ENCODE peak calls at places on chromosome 11, in nine cellular contexts. One of them, this sample, is unnamed.
A peak's percentile ranks its signal among the peaks of the same experiment; 100 is the strongest.

GRCh38 chr11:43401252-43401651 is 42.5 kb downstream of the TTC17 start:
- DNase-seq in neural progenitor cell: no peak
- DNase-seq in uterus: no peak
- DNase-seq in breast epithelium: no peak
- DNase-seq in Calu3: no peak
- DNase-seq in astrocyte of the spinal cord: no peak
- DNase-seq in lower leg skin: no peak
- DNase-seq in A549: no peak
- DNase-seq in brain microvascular endothelial cell: no peak
- DNase-seq in this sample: no peak

GRCh38 chr11:46272816-46273427 is 4.5 kb upstream of the CREB3L1 start:
- DNase-seq in neural progenitor cell: no peak
- DNase-seq in uterus: peak; percentile 71
- DNase-seq in breast epithelium: no peak
- DNase-seq in Calu3: no peak
- DNase-seq in astrocyte of the spinal cord: peak; percentile 71
- DNase-seq in lower leg skin: no peak
- DNase-seq in A549: no peak
- DNase-seq in brain microvascular endothelial cell: no peak
- DNase-seq in this sample: no peak

GRCh38 chr11:128716661-128717210 is 22.9 kb downstream of the FLI1 start:
- DNase-seq in neural progenitor cell: peak; percentile 27
- DNase-seq in uterus: no peak
- DNase-seq in breast epithelium: no peak
- DNase-seq in Calu3: no peak
- DNase-seq in astrocyte of the spinal cord: peak; percentile 61
- DNase-seq in lower leg skin: no peak
- DNase-seq in A549: no peak
- DNase-seq in brain microvascular endothelial cell: peak; percentile 53
- DNase-seq in this sample: no peak

GRCh38 chr11:69366591-69366990 is 72.6 kb downstream of the MYEOV start:
- DNase-seq in neural progenitor cell: no peak
- DNase-seq in uterus: no peak
- DNase-seq in breast epithelium: no peak
- DNase-seq in Calu3: no peak
- DNase-seq in astrocyte of the spinal cord: no peak
- DNase-seq in lower leg skin: no peak
- DNase-seq in A549: no peak
- DNase-seq in brain microvascular endothelial cell: no peak
- DNase-seq in this sample: peak; percentile 16

GRCh38 chr11:125076378-125076945 is 13.4 kb downstream of the SLC37A2 start:
- DNase-seq in neural progenitor cell: no peak
- DNase-seq in uterus: no peak
- DNase-seq in breast epithelium: no peak
- DNase-seq in Calu3: no peak
- DNase-seq in astrocyte of the spinal cord: no peak
- DNase-seq in lower leg skin: no peak
- DNase-seq in A549: no peak
- DNase-seq in brain microvascular endothelial cell: no peak
- DNase-seq in this sample: no peak

GRCh38 chr11:44774131-44774530 is 47.4 kb downstream of the TSPAN18 start:
- DNase-seq in neural progenitor cell: no peak
- DNase-seq in uterus: peak; percentile 45
- DNase-seq in breast epithelium: no peak
- DNase-seq in Calu3: no peak
- DNase-seq in astrocyte of the spinal cord: no peak
- DNase-seq in lower leg skin: peak; percentile 89
- DNase-seq in A549: no peak
- DNase-seq in brain microvascular endothelial cell: no peak
- DNase-seq in this sample: no peak

GRCh38 chr11:45096636-45097035 is 49.8 kb upstream of the PRDM11 start:
- DNase-seq in neural progenitor cell: no peak
- DNase-seq in uterus: no peak
- DNase-seq in breast epithelium: no peak
- DNase-seq in Calu3: no peak
- DNase-seq in astrocyte of the spinal cord: no peak
- DNase-seq in lower leg skin: peak; percentile 73
- DNase-seq in A549: no peak
- DNase-seq in brain microvascular endothelial cell: no peak
- DNase-seq in this sample: peak; percentile 40

GRCh38 chr11:12408156-12408770 is 30.9 kb downstream of the PARVA start:
- DNase-seq in neural progenitor cell: no peak
- DNase-seq in uterus: no peak
- DNase-seq in breast epithelium: no peak
- DNase-seq in Calu3: no peak
- DNase-seq in astrocyte of the spinal cord: no peak
- DNase-seq in lower leg skin: no peak
- DNase-seq in A549: no peak
- DNase-seq in brain microvascular endothelial cell: no peak
- DNase-seq in this sample: no peak

GRCh38 chr11:476416-476815 is 26.3 kb downstream of the PTDSS2 start:
- DNase-seq in neural progenitor cell: no peak
- DNase-seq in uterus: no peak
- DNase-seq in breast epithelium: no peak
- DNase-seq in Calu3: no peak
- DNase-seq in astrocyte of the spinal cord: no peak
- DNase-seq in lower leg skin: no peak
- DNase-seq in A549: no peak
- DNase-seq in brain microvascular endothelial cell: no peak
- DNase-seq in this sample: peak; percentile 65

GRCh38 chr11:96267490-96268010 is 75.4 kb downstream of the MAML2 start:
- DNase-seq in neural progenitor cell: no peak
- DNase-seq in uterus: no peak
- DNase-seq in breast epithelium: no peak
- DNase-seq in Calu3: no peak
- DNase-seq in astrocyte of the spinal cord: no peak
- DNase-seq in lower leg skin: no peak
- DNase-seq in A549: no peak
- DNase-seq in brain microvascular endothelial cell: no peak
- DNase-seq in this sample: no peak

GRCh38 chr11:17640493-17641164 is 78.7 kb upstream of the MYOD1 start:
- DNase-seq in neural progenitor cell: no peak
- DNase-seq in uterus: no peak
- DNase-seq in breast epithelium: no peak
- DNase-seq in Calu3: no peak
- DNase-seq in astrocyte of the spinal cord: no peak
- DNase-seq in lower leg skin: peak; percentile 76
- DNase-seq in A549: no peak
- DNase-seq in brain microvascular endothelial cell: no peak
- DNase-seq in this sample: no peak

GRCh38 chr11:67607507-67607906 is 771 bp downstream of the NDUFV1 start:
- DNase-seq in neural progenitor cell: no peak
- DNase-seq in uterus: no peak
- DNase-seq in breast epithelium: no peak
- DNase-seq in Calu3: no peak
- DNase-seq in astrocyte of the spinal cord: no peak
- DNase-seq in lower leg skin: no peak
- DNase-seq in A549: no peak
- DNase-seq in brain microvascular endothelial cell: no peak
- DNase-seq in this sample: no peak

GRCh38 chr11:12238420-12238819 is 128.0 kb downstream of the MICAL2 start:
- DNase-seq in neural progenitor cell: no peak
- DNase-seq in uterus: no peak
- DNase-seq in breast epithelium: no peak
- DNase-seq in Calu3: no peak
- DNase-seq in astrocyte of the spinal cord: no peak
- DNase-seq in lower leg skin: no peak
- DNase-seq in A549: no peak
- DNase-seq in brain microvascular endothelial cell: no peak
- DNase-seq in this sample: no peak

GRCh38 chr11:76209956-76210885 is 3.9 kb upstream of the WNT11 start:
- DNase-seq in neural progenitor cell: peak; percentile 81
- DNase-seq in uterus: peak; percentile 71
- DNase-seq in breast epithelium: peak; percentile 71
- DNase-seq in Calu3: no peak
- DNase-seq in astrocyte of the spinal cord: peak; percentile 63
- DNase-seq in lower leg skin: peak; percentile 94
- DNase-seq in A549: peak; percentile 52
- DNase-seq in brain microvascular endothelial cell: peak; percentile 26
- DNase-seq in this sample: no peak

GRCh38 chr11:119706887-119707286 is 22.1 kb downstream of the NECTIN1 start:
- DNase-seq in neural progenitor cell: peak; percentile 45
- DNase-seq in uterus: no peak
- DNase-seq in breast epithelium: no peak
- DNase-seq in Calu3: no peak
- DNase-seq in astrocyte of the spinal cord: no peak
- DNase-seq in lower leg skin: no peak
- DNase-seq in A549: no peak
- DNase-seq in brain microvascular endothelial cell: no peak
- DNase-seq in this sample: no peak
- TF ChIP-seq CTCF in neural progenitor cell: peak; percentile 42
- TF ChIP-seq CTCF in uterus: no peak
- TF ChIP-seq CTCF in breast epithelium: no peak
- TF ChIP-seq CTCF in Calu3: no peak
- TF ChIP-seq CTCF in astrocyte of the spinal cord: peak; percentile 35
- TF ChIP-seq CTCF in lower leg skin: no peak
- TF ChIP-seq CTCF in A549: no peak
- TF ChIP-seq CTCF in brain microvascular endothelial cell: peak; percentile 51
- TF ChIP-seq CTCF in this sample: peak; percentile 44

GRCh38 chr11:1706634-1707400 is 9.8 kb downstream of the KRTAP5-6 start:
- DNase-seq in neural progenitor cell: peak; percentile 19
- DNase-seq in uterus: no peak
- DNase-seq in breast epithelium: no peak
- DNase-seq in Calu3: peak; percentile 31
- DNase-seq in astrocyte of the spinal cord: no peak
- DNase-seq in lower leg skin: peak; percentile 84
- DNase-seq in A549: peak; percentile 67
- DNase-seq in brain microvascular endothelial cell: no peak
- DNase-seq in this sample: no peak
- TF ChIP-seq CTCF in neural progenitor cell: peak; percentile 25
- TF ChIP-seq CTCF in uterus: no peak
- TF ChIP-seq CTCF in breast epithelium: no peak
- TF ChIP-seq CTCF in Calu3: no peak
- TF ChIP-seq CTCF in astrocyte of the spinal cord: no peak
- TF ChIP-seq CTCF in lower leg skin: no peak
- TF ChIP-seq CTCF in A549: peak; percentile 51
- TF ChIP-seq CTCF in brain microvascular endothelial cell: no peak
- TF ChIP-seq CTCF in this sample: no peak

GRCh38 chr11:118661425-118662301 is 17.8 kb downstream of the TREH start:
- DNase-seq in neural progenitor cell: no peak
- DNase-seq in uterus: no peak
- DNase-seq in breast epithelium: no peak
- DNase-seq in Calu3: no peak
- DNase-seq in astrocyte of the spinal cord: no peak
- DNase-seq in lower leg skin: peak; percentile 78
- DNase-seq in A549: no peak
- DNase-seq in brain microvascular endothelial cell: no peak
- DNase-seq in this sample: no peak

GRCh38 chr11:118659956-118660645 is 19.3 kb downstream of the TREH start:
- DNase-seq in neural progenitor cell: no peak
- DNase-seq in uterus: no peak
- DNase-seq in breast epithelium: no peak
- DNase-seq in Calu3: no peak
- DNase-seq in astrocyte of the spinal cord: no peak
- DNase-seq in lower leg skin: peak; percentile 80
- DNase-seq in A549: no peak
- DNase-seq in brain microvascular endothelial cell: no peak
- DNase-seq in this sample: no peak

GRCh38 chr11:118662401-118663271 is 16.8 kb downstream of the TREH start:
- DNase-seq in neural progenitor cell: no peak
- DNase-seq in uterus: no peak
- DNase-seq in breast epithelium: no peak
- DNase-seq in Calu3: no peak
- DNase-seq in astrocyte of the spinal cord: no peak
- DNase-seq in lower leg skin: peak; percentile 70
- DNase-seq in A549: no peak
- DNase-seq in brain microvascular endothelial cell: no peak
- DNase-seq in this sample: no peak

GRCh38 chr11:118659314-118659939 is 20.0 kb downstream of the TREH start:
- DNase-seq in neural progenitor cell: peak; percentile 95
- DNase-seq in uterus: peak; percentile 92
- DNase-seq in breast epithelium: peak; percentile 91
- DNase-seq in Calu3: peak; percentile 93
- DNase-seq in astrocyte of the spinal cord: peak; percentile 83
- DNase-seq in lower leg skin: peak; percentile 98
- DNase-seq in A549: peak; percentile 75
- DNase-seq in brain microvascular endothelial cell: peak; percentile 79
- DNase-seq in this sample: peak; percentile 91

DNA sequence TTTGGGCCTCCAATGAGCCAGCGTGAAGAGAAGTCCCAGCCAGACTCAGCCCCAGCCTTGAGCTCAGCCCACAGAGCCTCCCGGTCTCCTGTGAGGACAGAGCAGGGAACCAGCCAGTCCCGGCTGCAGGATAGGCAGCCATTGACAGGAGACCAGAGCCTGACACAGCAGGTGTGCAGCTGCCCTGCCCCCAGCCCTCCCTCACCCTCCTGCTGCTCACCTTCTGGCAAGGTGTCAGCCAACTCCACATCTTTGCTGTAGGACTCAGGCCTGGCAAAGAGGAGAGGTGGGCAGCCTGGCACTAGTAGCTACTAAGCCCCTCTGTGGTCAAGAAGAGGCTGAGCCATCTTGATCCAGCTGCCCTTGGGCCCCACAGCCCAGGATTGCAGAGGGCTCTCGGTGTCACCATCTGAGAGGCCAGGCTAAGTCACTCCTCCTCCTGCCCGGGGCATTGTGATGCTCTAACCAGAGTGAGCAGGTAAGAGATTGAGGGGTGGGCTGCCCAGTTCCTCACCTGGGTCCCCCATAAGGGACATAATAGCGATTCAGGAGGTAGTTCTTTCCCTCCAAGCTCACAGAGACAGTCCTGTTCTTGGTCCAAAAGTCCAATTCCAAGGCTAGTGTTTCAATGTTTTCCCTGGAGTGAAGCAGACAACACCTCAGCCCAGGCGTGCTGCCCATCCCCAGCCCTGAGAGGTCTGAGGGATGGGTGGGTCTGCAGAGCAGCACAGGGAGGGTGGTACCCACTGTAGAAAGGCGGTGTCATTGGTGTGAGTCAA is 18.6 kb downstream of the TREH start:
- DNase-seq in neural progenitor cell: no peak
- DNase-seq in uterus: no peak
- DNase-seq in breast epithelium: no peak
- DNase-seq in Calu3: no peak
- DNase-seq in astrocyte of the spinal cord: no peak
- DNase-seq in lower leg skin: peak; percentile 84
- DNase-seq in A549: no peak
- DNase-seq in brain microvascular endothelial cell: no peak
- DNase-seq in this sample: no peak
- TF ChIP-seq CTCF in neural progenitor cell: no peak
- TF ChIP-seq CTCF in uterus: no peak
- TF ChIP-seq CTCF in breast epithelium: no peak
- TF ChIP-seq CTCF in Calu3: no peak
- TF ChIP-seq CTCF in astrocyte of the spinal cord: no peak
- TF ChIP-seq CTCF in lower leg skin: no peak
- TF ChIP-seq CTCF in A549: no peak
- TF ChIP-seq CTCF in brain microvascular endothelial cell: no peak
- TF ChIP-seq CTCF in this sample: no peak

GRCh38 chr11:105458071-105458470 is 151.8 kb upstream of the GRIA4 start:
- DNase-seq in neural progenitor cell: no peak
- DNase-seq in uterus: no peak
- DNase-seq in breast epithelium: no peak
- DNase-seq in Calu3: no peak
- DNase-seq in astrocyte of the spinal cord: no peak
- DNase-seq in lower leg skin: no peak
- DNase-seq in A549: no peak
- DNase-seq in brain microvascular endothelial cell: no peak
- DNase-seq in this sample: no peak

DNA sequence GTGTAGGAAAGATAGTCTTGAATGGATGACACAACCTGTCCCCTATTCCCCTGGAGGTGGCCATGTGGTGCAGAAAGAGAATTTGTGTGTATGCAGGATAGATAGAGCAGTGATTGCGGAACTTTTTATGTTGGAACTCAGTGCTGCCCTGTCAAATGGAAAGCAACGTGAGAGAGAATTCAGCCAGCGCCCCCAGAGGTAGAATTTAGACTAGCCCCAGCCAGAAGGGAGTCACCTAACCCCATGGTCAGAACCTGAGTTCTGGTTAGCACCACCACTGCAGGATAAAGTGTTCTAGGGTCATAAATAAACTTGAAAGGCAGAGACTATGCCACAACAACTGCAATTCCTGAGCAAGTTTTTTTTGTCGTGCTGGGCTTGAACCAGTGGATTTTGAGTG is 152.9 kb upstream of the GRIA4 start:
- DNase-seq in neural progenitor cell: peak; percentile 8
- DNase-seq in uterus: no peak
- DNase-seq in breast epithelium: no peak
- DNase-seq in Calu3: no peak
- DNase-seq in astrocyte of the spinal cord: no peak
- DNase-seq in lower leg skin: no peak
- DNase-seq in A549: no peak
- DNase-seq in brain microvascular endothelial cell: no peak
- DNase-seq in this sample: no peak
- TF ChIP-seq CTCF in neural progenitor cell: peak; percentile 45
- TF ChIP-seq CTCF in uterus: no peak
- TF ChIP-seq CTCF in breast epithelium: no peak
- TF ChIP-seq CTCF in Calu3: no peak
- TF ChIP-seq CTCF in astrocyte of the spinal cord: no peak
- TF ChIP-seq CTCF in lower leg skin: no peak
- TF ChIP-seq CTCF in A549: no peak
- TF ChIP-seq CTCF in brain microvascular endothelial cell: peak; percentile 33
- TF ChIP-seq CTCF in this sample: no peak

This sample was measured in type B pancreatic cell.